ENCODE peak calls at places on chromosomes 12 and 14, in nine cellular contexts. V is activated T-helper 1 cell treated with Interleukin-2 at 50 U/mL for 16 hours; S is smooth muscle cell of the brain vasculature; T is adipocyte; C is GM12865; Q is activated B cell treated with CpG ODN at 0.5 μM for 24 hours; Y is activated CD8-positive, alpha-beta T cell treated with anti-CD3 and anti-CD28 coated beads, Interleukin-2, amount 10 ng/mL, durations not matched to agents 7 days and 5 days; W is HuH-7; N is HTR-8/SVneo. Z is an unnamed sample.

GRCh38 chr12:83462419-83462818 is 775.7 kb downstream of the TMTC2 start:
- DNase-seq in V (no peak), S (no peak), T (no peak), C (no peak), Q (no peak), Y (no peak), W (no peak), N (no peak), Z (no peak)

GRCh38 chr12:6962285-6963015 is 8.0 kb downstream of the PHB2 start:
- DNase-seq in V (no peak), S (no peak), T (no peak), C (no peak), Q (peak; percentile 26), Y (no peak), W (no peak), N (no peak), Z (no peak)

GRCh38 chr12:82705774-82706173 is 19.1 kb downstream of the TMTC2 start:
- DNase-seq in V (no peak), S (no peak), T (no peak), C (no peak), Q (no peak), Y (no peak), W (no peak), N (no peak), Z (no peak)

GRCh38 chr12:227923-228845 is 14.2 kb upstream of the SLC6A12 start:
- DNase-seq in V (no peak), S (peak; percentile 57), T (no peak), C (no peak), Q (no peak), Y (no peak), W (no peak), N (no peak), Z (no peak)

GRCh38 chr12:59736786-59737185 is 141.0 kb downstream of the SLC16A7 start:
- DNase-seq in V (no peak), S (no peak), T (peak; percentile 89), C (no peak), Q (no peak), Y (no peak), W (peak; percentile 63), N (peak; percentile 54), Z (no peak)

GRCh38 chr12:122080149-122081107 is 1.9 kb downstream of the MLXIP start:
- DNase-seq in V (no peak), S (no peak), T (peak; percentile 81), C (no peak), Q (no peak), Y (no peak), W (no peak), N (peak; percentile 71), Z (no peak)

GRCh38 chr14:32509632-32510187 is 180.6 kb downstream of the AKAP6 start:
- DNase-seq in V (no peak), S (peak; percentile 98), T (peak; percentile 96), C (no peak), Q (no peak), Y (no peak), W (no peak), N (peak; percentile 25), Z (no peak)

GRCh38 chr12:52927964-52928363 is 21.0 kb upstream of the KRT18 start:
- DNase-seq in V (no peak), S (no peak), T (no peak), C (no peak), Q (no peak), Y (no peak), W (no peak), N (no peak), Z (no peak)

GRCh38 chr12:109777544-109777943 is 55.7 kb downstream of the TRPV4 start:
- DNase-seq in V (no peak), S (no peak), T (peak; percentile 24), C (peak; percentile 80), Q (no peak), Y (peak; percentile 72), W (peak; percentile 95), N (peak; percentile 82), Z (no peak)

GRCh38 chr12:51694146-51694545 is 103.1 kb downstream of the SCN8A start:
- DNase-seq in V (no peak), S (no peak), T (no peak), C (no peak), Q (no peak), Y (no peak), W (peak; percentile 18), N (no peak), Z (no peak)

GRCh38 chr12:78795934-78796445 is 68.6 kb upstream of the SYT1 start:
- DNase-seq in V (no peak), S (no peak), T (no peak), C (no peak), Q (no peak), Y (no peak), W (no peak), N (no peak), Z (no peak)

GRCh38 chr12:131896811-131897270 is 2.4 kb downstream of the ULK1 start:
- DNase-seq in V (no peak), S (no peak), T (peak; percentile 87), C (no peak), Q (no peak), Y (no peak), W (no peak), N (no peak), Z (no peak)

GRCh38 chr14:103884854-103885253 is 37.5 kb upstream of the PPP1R13B start:
- DNase-seq in V (no peak), S (no peak), T (no peak), C (no peak), Q (no peak), Y (no peak), W (no peak), N (no peak), Z (no peak)

GRCh38 chr12:906077-906585 is 43.4 kb downstream of the RAD52 start:
- DNase-seq in V (no peak), S (peak; percentile 46), T (no peak), C (no peak), Q (no peak), Y (no peak), W (no peak), N (no peak), Z (no peak)

GRCh38 chr14:105937253-105938054 is 411.1 kb downstream of the TMEM121 start:
- DNase-seq in V (no peak), S (no peak), T (no peak), C (no peak), Q (no peak), Y (no peak), W (no peak), N (no peak), Z (no peak)

GRCh38 chr12:107449891-107450290 is 235.7 kb upstream of the PWP1 start:
- DNase-seq in V (no peak), S (no peak), T (no peak), C (no peak), Q (no peak), Y (no peak), W (no peak), N (no peak), Z (no peak)

GRCh38 chr14:24366664-24367505 is 1.1 kb upstream of the NFATC4 start:
- DNase-seq in V (no peak), S (peak; percentile 89), T (peak; percentile 99), C (peak; percentile 69), Q (peak; percentile 100), Y (no peak), W (peak; percentile 83), N (peak; percentile 65), Z (peak; percentile 96)

GRCh38 chr12:68794653-68795253 is 13.2 kb upstream of the MDM2 start:
- DNase-seq in V (no peak), S (no peak), T (peak; percentile 42), C (no peak), Q (no peak), Y (no peak), W (no peak), N (no peak), Z (no peak)

GRCh38 chr12:82517027-82517426 is 158.7 kb downstream of the METTL25 start:
- DNase-seq in V (no peak), S (no peak), T (no peak), C (peak; percentile 43), Q (no peak), Y (no peak), W (peak; percentile 9), N (no peak), Z (no peak)

GRCh38 chr12:6950944-6951540 is at the start of gene PTPN6:
- DNase-seq in V (no peak), S (no peak), T (no peak), C (peak; percentile 89), Q (peak; percentile 70), Y (peak; percentile 82), W (no peak), N (no peak), Z (peak; percentile 73)

GRCh38 chr14:32824195-32824594 is 114.5 kb upstream of the NPAS3 start:
- DNase-seq in V (no peak), S (no peak), T (no peak), C (no peak), Q (no peak), Y (no peak), W (no peak), N (no peak), Z (no peak)

GRCh38 chr12:93572712-93573551 is 457 bp downstream of the SOCS2 start:
- DNase-seq in V (no peak), S (no peak), T (peak; percentile 70), C (peak; percentile 33), Q (peak; percentile 43), Y (peak; percentile 24), W (peak; percentile 17), N (no peak), Z (peak; percentile 11)

GRCh38 chr14:61188936-61189808 is 92.0 kb downstream of the TMEM30B start:
- DNase-seq in V (no peak), S (peak; percentile 90), T (peak; percentile 82), C (peak; percentile 72), Q (no peak), Y (peak; percentile 22), W (peak; percentile 72), N (peak; percentile 91), Z (no peak)

GRCh38 chr12:26317942-26318565 is 122.7 kb downstream of the SSPN start:
- DNase-seq in V (no peak), S (peak; percentile 46), T (peak; percentile 53), C (peak; percentile 43), Q (no peak), Y (no peak), W (no peak), N (peak; percentile 27), Z (no peak)

GRCh38 chr12:7935773-7936581 is at the start of gene SLC2A3:
- DNase-seq in V (peak; percentile 56), S (peak; percentile 88), T (peak; percentile 93), C (peak; percentile 82), Q (peak; percentile 36), Y (peak; percentile 89), W (no peak), N (peak; percentile 99), Z (peak; percentile 85)

GRCh38 chr12:71584356-71584755 is 79.3 kb downstream of the ZFC3H1 start:
- DNase-seq in V (no peak), S (no peak), T (no peak), C (no peak), Q (no peak), Y (no peak), W (no peak), N (no peak), Z (no peak)

GRCh38 chr14:67856806-67857205 is 37.2 kb downstream of the RAD51B start:
- DNase-seq in V (no peak), S (no peak), T (peak; percentile 19), C (no peak), Q (no peak), Y (no peak), W (no peak), N (no peak), Z (no peak)

GRCh38 chr12:96219700-96220206 is 25.6 kb downstream of the ELK3 start:
- DNase-seq in V (no peak), S (no peak), T (peak; percentile 93), C (no peak), Q (no peak), Y (no peak), W (no peak), N (peak; percentile 94), Z (no peak)

GRCh38 chr14:37196604-37197420 is 925 bp upstream of the MIPOL1 start:
- DNase-seq in V (no peak), S (no peak), T (no peak), C (no peak), Q (no peak), Y (no peak), W (no peak), N (no peak), Z (no peak)

GRCh38 chr12:49763006-49763591 is 21.7 kb downstream of the TMBIM6 start:
- DNase-seq in V (peak; percentile 60), S (peak; percentile 18), T (peak; percentile 79), C (peak; percentile 76), Q (peak; percentile 59), Y (peak; percentile 85), W (peak; percentile 65), N (peak; percentile 57), Z (peak; percentile 75)

GRCh38 chr14:88452231-88452630 is 66.8 kb downstream of the SPATA7 start:
- DNase-seq in V (no peak), S (no peak), T (no peak), C (no peak), Q (no peak), Y (no peak), W (no peak), N (no peak), Z (no peak)

Z was measured in memory B cell.